ENCODE peak calls at places on chromosomes 16 and 17, in nine cellular contexts. N is NCI-H1092 treated with DMSO at 0.1 percent for 48 hours; R is HS-5; E is HT1080; Y is germinal center; P is memory B cell; S is fibroblast of lung; Z is NCI-H748 treated with DMSO at 0.1 percent for 48 hours; W is stimulated activated CD4-positive, alpha-beta T cell treated with anti-CD3 and anti-CD28 coated beads, Interleukin-1b, Interleukin-23, amount 100 ng/mL, for 1 hour. L is an unnamed sample.

GRCh38 chr16:50185005-50185505 is 31.9 kb downstream of the TENT4B start:
- DNase-seq in N (no peak), R (no peak), E (no peak), Y (no peak), P (no peak), S (no peak), Z (no peak), W (no peak), L (no peak)

GRCh38 chr16:72925631-72925979 is 122.3 kb downstream of the ZFHX3 start:
- DNase-seq in N (no peak), R (no peak), E (no peak), Y (no peak), P (no peak), S (no peak), Z (no peak), W (no peak), L (peak)

GRCh38 chr17:68052810-68053209 is 17.3 kb downstream of the KPNA2 start:
- DNase-seq in N (no peak), R (no peak), E (no peak), Y (no peak), P (no peak), S (no peak), Z (no peak), W (no peak), L (no peak)

GRCh38 chr16:11407047-11407982 is 62.1 kb downstream of the RMI2 start:
- DNase-seq in N (peak), R (peak), E (peak), Y (peak), P (peak), S (peak), Z (no peak), W (peak), L (no peak)

GRCh38 chr17:50020841-50021599 is 26.0 kb upstream of the DLX3 start:
- DNase-seq in N (no peak), R (no peak), E (no peak), Y (no peak), P (no peak), S (no peak), Z (no peak), W (no peak), L (no peak)

GRCh38 chr16:86643661-86644060 is 65.3 kb downstream of the FOXL1 start:
- DNase-seq in N (no peak), R (no peak), E (no peak), Y (no peak), P (no peak), S (no peak), Z (no peak), W (no peak), L (no peak)

GRCh38 chr16:14106457-14106856 is 35.3 kb downstream of the MRTFB start:
- DNase-seq in N (no peak), R (no peak), E (no peak), Y (no peak), P (no peak), S (peak), Z (no peak), W (no peak), L (no peak)

GRCh38 chr17:61408151-61409041 is 8.8 kb downstream of the TBX2 start:
- DNase-seq in N (no peak), R (no peak), E (no peak), Y (no peak), P (no peak), S (peak), Z (no peak), W (no peak), L (peak)

GRCh38 chr17:79354173-79354820 is 256.6 kb downstream of the RBFOX3 start:
- DNase-seq in N (no peak), R (no peak), E (no peak), Y (no peak), P (no peak), S (no peak), Z (no peak), W (no peak), L (no peak)

GRCh38 chr17:9725575-9725974 is 65.8 kb downstream of the DHRS7C start:
- DNase-seq in N (no peak), R (no peak), E (peak), Y (no peak), P (no peak), S (no peak), Z (no peak), W (no peak), L (no peak)